ENCODE peak calls at places on chromosomes 11 and 22, in nine cellular contexts. F is activated CD4-positive, alpha-beta T cell treated with anti-CD3 and anti-CD28 coated beads, Interleukin-2, amount 10 ng/mL, durations not matched to agents 7 days and 5 days; A is left kidney; O is NCI-H1105; S is posterior cingulate gyrus; L is spleen; J is NCI-H1092; N is AG09319; R is C1 segment of cervical spinal cord. K is an unnamed sample.

GRCh38 chr22:32801436-32802290 is at the start of gene TIMP3:
- DNase-seq in J (peak), F (no peak), A (peak), N (peak), O (peak), R (no peak), L (peak), S (peak), K (peak)

GRCh38 chr11:111359223-111360149 is 19.6 kb downstream of the POU2AF1 start:
- DNase-seq in A (no peak), J (no peak), R (no peak), O (no peak), S (no peak), N (no peak), F (no peak), L (no peak), K (no peak)

GRCh38 chr11:8671242-8671641 is 11.2 kb downstream of the TRIM66 start:
- DNase-seq in O (peak), N (peak), L (no peak), R (peak), S (no peak), A (peak), J (no peak), F (no peak), K (peak)

GRCh38 chr11:102824541-102824940 is 18.9 kb downstream of the MMP3 start:
- DNase-seq in A (no peak), L (no peak), N (no peak), S (no peak), J (no peak), F (no peak), O (no peak), R (no peak), K (no peak)

GRCh38 chr22:42269407-42270177 is 861 bp downstream of the TCF20 start:
- DNase-seq in J (no peak), N (no peak), A (peak), R (peak), F (peak), L (peak), O (peak), S (peak), K (peak)

GRCh38 chr22:20486229-20486628 is 9.4 kb downstream of the KLHL22 start:
- DNase-seq in J (no peak), S (no peak), N (no peak), F (no peak), A (no peak), L (no peak), R (no peak), O (no peak), K (no peak)

GRCh38 chr11:8282621-8283509 is 19.2 kb upstream of the LMO1 start:
- DNase-seq in S (no peak), N (no peak), A (peak), O (peak), R (no peak), L (peak), F (no peak), J (no peak), K (no peak)

GRCh38 chr11:75773595-75774353 is 5.2 kb downstream of the DGAT2 start:
- DNase-seq in S (peak), N (no peak), R (no peak), J (no peak), L (peak), F (no peak), O (no peak), A (no peak), K (no peak)

GRCh38 chr22:47171441-47172221 is 409.2 kb downstream of the TBC1D22A start:
- DNase-seq in F (no peak), L (peak), J (no peak), A (no peak), R (no peak), O (no peak), N (no peak), S (peak), K (no peak)

GRCh38 chr22:49850021-49850911 is 3.4 kb upstream of the ZBED4 start:
- DNase-seq in R (no peak), A (no peak), L (peak), S (peak), F (no peak), J (no peak), O (no peak), N (no peak), K (no peak)

GRCh38 chr11:17745032-17745772 is 10.6 kb downstream of the KCNC1 start:
- DNase-seq in L (peak), A (no peak), S (peak), R (no peak), O (no peak), N (no peak), J (no peak), F (no peak), K (no peak)

GRCh38 chr11:83694191-83694905 is 408.2 kb upstream of the CCDC90B start:
- DNase-seq in J (no peak), A (no peak), F (no peak), O (no peak), S (no peak), N (no peak), L (no peak), R (no peak), K (no peak)

GRCh38 chr11:102598272-102598671 is 26.9 kb downstream of the MMP20 start:
- DNase-seq in N (no peak), J (no peak), F (no peak), L (no peak), S (no peak), A (no peak), O (no peak), R (no peak), K (no peak)

GRCh38 chr11:16193897-16194381 is 162.4 kb downstream of the SOX6 start:
- DNase-seq in A (no peak), N (no peak), F (no peak), L (no peak), S (no peak), O (no peak), R (no peak), J (no peak), K (peak)

GRCh38 chr11:12695221-12695794 is 21.1 kb downstream of the TEAD1 start:
- DNase-seq in O (no peak), S (no peak), R (no peak), J (no peak), N (no peak), L (no peak), F (no peak), A (no peak), K (no peak)

GRCh38 chr22:43230983-43231723 is 44.2 kb upstream of the TTLL12 start:
- DNase-seq in A (peak), S (peak), J (no peak), R (peak), F (peak), L (peak), N (no peak), O (peak), K (peak)

K was measured in frontal cortex.